ENCODE peak calls at places on chromosome 15, in seven cellular contexts. W is SW 1271, J is ureter, P is NB4, Z is HFFc6, H is NCI-H146, L is T47D. G is an unnamed sample.

GRCh38 chr15:31235298-31236183 is 91.1 kb upstream of the KLF13 start:
- DNase-seq in H (peak), Z (no peak), L (no peak), P (no peak), W (no peak), J (no peak), G (peak)

GRCh38 chr15:74500401-74500800 is 39.4 kb upstream of the UBL7 start:
- DNase-seq in L (no peak), J (no peak), W (no peak), Z (no peak), P (no peak), H (no peak), G (no peak)

GRCh38 chr15:52111517-52112202 is 915 bp downstream of the BCL2L10 start:
- DNase-seq in J (no peak), P (peak), L (no peak), Z (no peak), W (no peak), H (no peak), G (no peak)

GRCh38 chr15:50358805-50359204 is 3.8 kb upstream of the GABPB1 start:
- DNase-seq in L (peak), P (peak), J (no peak), W (no peak), H (peak), Z (peak), G (no peak)

GRCh38 chr15:68676011-68676605 is 97.3 kb downstream of the CORO2B start:
- DNase-seq in H (no peak), L (no peak), J (no peak), W (no peak), Z (no peak), P (no peak), G (no peak)

GRCh38 chr15:31148622-31149505 is 47.3 kb upstream of the TRPM1 start:
- DNase-seq in Z (no peak), P (no peak), L (no peak), W (no peak), J (no peak), H (peak), G (no peak)

GRCh38 chr15:68421798-68422402 is 10.1 kb downstream of the ITGA11 start:
- DNase-seq in P (no peak), L (no peak), J (peak), W (no peak), Z (no peak), H (no peak), G (no peak)

GRCh38 chr15:98854496-98854895 is 153.1 kb downstream of the PGPEP1L start:
- DNase-seq in H (no peak), W (no peak), L (peak), Z (no peak), P (no peak), J (no peak), G (peak)

GRCh38 chr15:64856429-64857145 is 14.9 kb downstream of the PLEKHO2 start:
- DNase-seq in J (peak), H (no peak), Z (no peak), L (no peak), W (no peak), P (no peak), G (peak)

GRCh38 chr15:40161693-40162401 is 978 bp downstream of the BUB1B start:
- DNase-seq in P (peak), L (no peak), H (peak), Z (no peak), J (no peak), W (no peak), G (no peak)

GRCh38 chr15:51751687-51752683 is 588 bp downstream of the TMOD2 start:
- DNase-seq in Z (no peak), J (no peak), L (peak), P (peak), H (peak), W (no peak), G (no peak)

GRCh38 chr15:40070608-40071218 is 31.7 kb upstream of the SRP14 start:
- DNase-seq in P (no peak), H (no peak), J (no peak), W (no peak), Z (no peak), L (no peak), G (no peak)

GRCh38 chr15:38300395-38300794 is 47.8 kb downstream of the SPRED1 start:
- DNase-seq in J (no peak), P (peak), Z (no peak), W (no peak), L (no peak), H (no peak), G (no peak)

GRCh38 chr15:63503739-63504246 is 600 bp upstream of the USP3 start:
- DNase-seq in L (no peak), Z (peak), H (peak), J (peak), W (peak), P (peak), G (no peak)

GRCh38 chr15:43465105-43465504 is 27.9 kb downstream of the TP53BP1 start:
- DNase-seq in P (peak), W (no peak), H (no peak), L (no peak), Z (peak), J (no peak), G (no peak)